ENCODE peak calls at places on chromosomes 2 and 18, in five cellular contexts. I, W, R, O and Z are unnamed samples.

GRCh38 chr2:18845854-18846253 is 256.5 kb upstream of the NT5C1B start:
- DNase-seq in W (no peak), O (no peak), R (no peak), I (no peak), Z (no peak)

GRCh38 chr2:133422946-133423345 is 145.3 kb downstream of the NCKAP5 start:
- DNase-seq in W (no peak), O (no peak), I (peak; percentile 76), R (peak; percentile 59), Z (no peak)

GRCh38 chr2:54755641-54756326 is 32.3 kb downstream of the EML6 start:
- DNase-seq in O (no peak), I (no peak), W (peak; percentile 5), R (no peak), Z (no peak)

GRCh38 chr2:31429759-31430438 is 15.4 kb upstream of the XDH start:
- DNase-seq in W (no peak), I (peak; percentile 50), R (no peak), O (peak; percentile 95), Z (peak; percentile 55)

GRCh38 chr2:112217854-112218253 is 37.0 kb downstream of the ZC3H8 start:
- DNase-seq in W (no peak), R (no peak), O (no peak), I (no peak), Z (no peak)

GRCh38 chr2:24276349-24276899 is 83.9 kb downstream of the ITSN2 start:
- DNase-seq in W (peak; percentile 10), R (no peak), O (peak; percentile 9), I (peak; percentile 12), Z (no peak)

GRCh38 chr2:234292205-234292954 is 204.5 kb downstream of the ARL4C start:
- DNase-seq in O (no peak), W (no peak), R (no peak), I (no peak), Z (no peak)

GRCh38 chr2:83594261-83594660 is 864.8 kb downstream of the SUCLG1 start:
- DNase-seq in R (peak; percentile 66), W (no peak), O (no peak), I (no peak), Z (no peak)

GRCh38 chr2:14881663-14882327 is 249.3 kb downstream of the LRATD1 start:
- DNase-seq in R (no peak), I (no peak), O (peak; percentile 20), W (no peak), Z (no peak)

GRCh38 chr2:5285891-5286290 is 406.3 kb upstream of the SOX11 start:
- DNase-seq in W (no peak), I (no peak), O (no peak), R (no peak), Z (no peak)

GRCh38 chr2:100036793-100037192 is 105.6 kb downstream of the AFF3 start:
- DNase-seq in I (no peak), O (no peak), W (no peak), R (no peak), Z (no peak)

GRCh38 chr18:76495435-76496199 is 575 bp upstream of the ZNF516 start:
- DNase-seq in O (no peak), W (peak; percentile 65), R (peak; percentile 39), I (peak; percentile 65), Z (peak; percentile 74)

GRCh38 chr18:9736445-9736844 is 28.3 kb downstream of the RAB31 start:
- DNase-seq in W (no peak), O (peak; percentile 73), R (no peak), I (no peak), Z (no peak)

GRCh38 chr2:152088006-152088405 is 10.8 kb downstream of the CACNB4 start:
- DNase-seq in R (no peak), W (no peak), O (no peak), I (no peak), Z (no peak)

GRCh38 chr18:59881728-59882685 is 17.8 kb upstream of the PMAIP1 start:
- DNase-seq in W (no peak), R (peak; percentile 56), O (peak; percentile 74), I (peak; percentile 67), Z (peak; percentile 60)

GRCh38 chr2:24820175-24820513 is 26.9 kb downstream of the CENPO start:
- DNase-seq in W (no peak), R (no peak), I (no peak), O (no peak), Z (no peak)

GRCh38 chr2:10169581-10169980 is 47.0 kb downstream of the RRM2 start:
- DNase-seq in I (peak; percentile 19), W (no peak), O (no peak), R (no peak), Z (no peak)

GRCh38 chr2:238854699-238855111 is 6.8 kb downstream of the TWIST2 start:
- DNase-seq in R (no peak), I (no peak), O (no peak), W (peak; percentile 16), Z (peak; percentile 63)

GRCh38 chr2:196160101-196160500 is 11.3 kb downstream of the STK17B start:
- DNase-seq in R (peak; percentile 92), O (peak; percentile 95), I (peak; percentile 92), W (peak; percentile 76), Z (peak; percentile 82)
- H3K4me3 ChIP-seq in R (no peak overlapping the region), O (peak overlapping the region; percentile 41), I (no peak overlapping the region), W (no peak overlapping the region), Z (no peak overlapping the region)

DNA sequence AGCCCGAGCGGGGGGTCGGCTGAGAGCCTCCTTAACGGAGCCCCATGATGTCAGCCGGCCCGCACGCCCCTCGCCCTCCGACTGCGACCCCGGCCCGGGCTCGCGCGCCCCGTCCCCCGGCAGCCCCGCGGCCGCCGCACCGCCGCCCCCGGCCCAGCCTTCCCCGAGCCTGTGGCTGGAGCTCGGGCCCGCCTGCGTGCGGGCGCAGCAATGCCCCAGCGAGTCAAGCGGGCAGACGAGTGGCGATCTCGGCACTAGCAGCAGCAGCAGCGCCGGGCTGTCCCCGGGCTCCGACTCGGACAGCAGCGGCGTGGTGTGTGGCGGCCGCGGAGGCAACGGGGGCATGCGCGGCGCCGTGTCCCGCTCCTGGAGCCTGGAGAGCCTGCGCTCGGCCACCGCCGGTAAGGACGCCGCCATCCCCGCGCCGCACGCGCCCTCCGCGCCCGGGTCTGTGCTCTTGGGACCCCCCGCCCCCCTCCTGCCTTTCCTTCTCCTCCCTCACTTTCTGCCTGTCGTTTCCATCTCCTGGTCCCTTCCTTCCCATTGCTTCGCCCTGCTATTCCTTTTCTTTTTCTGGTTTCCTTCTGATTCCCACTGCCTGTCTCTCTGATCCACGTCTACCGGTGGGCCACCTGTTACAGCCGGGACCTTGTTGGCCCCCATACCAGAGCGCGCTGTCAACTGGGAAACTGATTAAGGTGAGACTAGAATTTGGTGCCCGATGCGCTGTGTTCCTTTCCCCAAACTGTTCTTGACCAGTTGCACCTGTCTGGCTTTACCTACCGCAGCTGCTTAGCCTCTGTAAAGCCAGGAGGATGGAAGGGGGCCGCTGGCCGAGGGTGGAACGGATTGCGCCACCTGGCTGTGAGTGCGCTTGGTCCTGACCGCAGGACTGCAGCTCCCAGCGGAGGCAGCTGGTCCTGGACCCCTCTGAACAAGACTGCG is 127.4 kb downstream of the ARHGEF4 start:
- DNase-seq in W (peak; percentile 92), R (no peak), I (no peak), O (peak; percentile 43), Z (no peak)
- TF ChIP-seq CTCF in W (peak; percentile 91), R (no peak), I (no peak), O (peak; percentile 63), Z (no peak)

GRCh38 chr18:13136689-13137040 is 81.9 kb upstream of the LDLRAD4 start:
- DNase-seq in I (no peak), R (no peak), W (peak; percentile 70), O (no peak), Z (no peak)

GRCh38 chr18:13137041-13137938 is 81.3 kb upstream of the LDLRAD4 start:
- DNase-seq in O (no peak), R (no peak), W (peak; percentile 39), I (no peak), Z (no peak)

GRCh38 chr18:13139885-13140450 is 78.6 kb upstream of the LDLRAD4 start:
- DNase-seq in W (no peak), I (no peak), O (no peak), R (no peak), Z (no peak)

GRCh38 chr18:13138822-13139139 is 79.8 kb upstream of the LDLRAD4 start:
- DNase-seq in I (no peak), W (no peak), R (no peak), O (no peak), Z (no peak)

GRCh38 chr18:13137939-13138821 is 80.4 kb upstream of the LDLRAD4 start:
- DNase-seq in I (peak; percentile 8), R (peak; percentile 53), O (peak; percentile 40), W (peak; percentile 27), Z (no peak)
- H3K4me3 ChIP-seq in I (no peak overlapping the region), R (peak overlapping the region; percentile 62), O (peak overlapping the region; percentile 60), W (peak overlapping the region; percentile 70), Z (peak overlapping the region; percentile 56)

DNA sequence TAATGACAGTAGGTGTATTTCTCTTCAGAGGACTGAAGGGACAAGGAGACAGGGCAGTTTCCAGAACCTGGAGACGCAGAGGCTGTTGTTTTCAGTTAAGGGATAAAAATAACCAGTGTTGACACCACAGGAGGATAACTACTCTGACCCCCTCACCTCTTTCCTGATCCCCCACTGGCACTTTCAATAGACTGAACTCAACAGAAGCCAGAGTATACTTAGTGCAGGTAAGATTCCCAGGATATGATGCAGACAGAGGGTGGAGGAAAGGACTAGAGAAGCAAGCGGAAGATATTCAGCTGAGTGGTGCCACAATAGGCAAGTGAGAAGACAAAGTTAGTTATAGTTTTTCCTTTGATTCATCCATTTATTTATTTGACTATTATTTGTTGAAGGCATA is 19.8 kb downstream of the DHRS9 start:
- DNase-seq in O (no peak), I (no peak), W (no peak), R (no peak), Z (no peak)
- TF ChIP-seq CTCF in O (no peak), I (no peak), W (no peak), R (no peak), Z (no peak)

GRCh38 chr2:157932480-157933205 is 56.5 kb upstream of the ACVR1 start:
- DNase-seq in O (no peak), I (no peak), W (peak; percentile 97), R (no peak), Z (no peak)
- H3K4me3 ChIP-seq in O (no peak overlapping the region), I (no peak overlapping the region), W (peak overlapping the region; percentile 40), R (no peak overlapping the region), Z (no peak overlapping the region)

GRCh38 chr18:48552130-48552529 is 13.3 kb downstream of the CTIF start:
- DNase-seq in R (no peak), O (no peak), W (no peak), I (no peak), Z (no peak)

GRCh38 chr18:48548921-48549320 is 10.1 kb downstream of the CTIF start:
- DNase-seq in R (no peak), W (no peak), O (no peak), I (no peak), Z (no peak)

GRCh38 chr18:48553236-48553635 is 14.4 kb downstream of the CTIF start:
- DNase-seq in O (no peak), I (no peak), W (no peak), R (peak; percentile 52), Z (peak; percentile 41)

GRCh38 chr18:48550101-48550729 is 11.4 kb downstream of the CTIF start:
- DNase-seq in W (no peak), R (no peak), I (no peak), O (no peak), Z (no peak)

GRCh38 chr18:48551100-48551499 is 12.3 kb downstream of the CTIF start:
- DNase-seq in O (no peak), I (no peak), W (no peak), R (no peak), Z (no peak)
- TF ChIP-seq CTCF in O (no peak), I (no peak), W (no peak), R (no peak), Z (no peak)